ENCODE peak calls at places on chromosomes 11 and 22, in seven cellular contexts. F, Y, J, E, U, G and K are unnamed samples.

GRCh38 chr11:21180194-21180593 is 510.8 kb downstream of the NELL1 start:
- DNase-seq in F (no peak), Y (no peak), J (no peak), E (no peak), U (no peak), G (no peak), K (no peak)

GRCh38 chr11:10026514-10026913 is 267.5 kb downstream of the SBF2 start:
- DNase-seq in F (no peak), Y (no peak), J (no peak), E (no peak), U (peak; percentile 79), G (no peak), K (no peak)

GRCh38 chr11:94678236-94678635 is 89.9 kb upstream of the AMOTL1 start:
- DNase-seq in F (no peak), Y (no peak), J (no peak), E (no peak), U (no peak), G (no peak), K (no peak)

GRCh38 chr11:75280770-75281468 is 40.3 kb downstream of the TPBGL start:
- DNase-seq in F (no peak), Y (no peak), J (no peak), E (no peak), U (no peak), G (no peak), K (no peak)

GRCh38 chr22:43802897-43803495 is 9.1 kb downstream of the EFCAB6 start:
- DNase-seq in F (no peak), Y (no peak), J (no peak), E (no peak), U (no peak), G (no peak), K (no peak)

GRCh38 chr11:119615003-119615878 is 113.8 kb downstream of the NECTIN1 start:
- DNase-seq in F (no peak), Y (no peak), J (peak; percentile 16), E (no peak), U (peak; percentile 76), G (no peak), K (no peak)

GRCh38 chr11:69106124-69106811 is 49.5 kb upstream of the SMIM38 start:
- DNase-seq in F (no peak), Y (no peak), J (no peak), E (no peak), U (no peak), G (no peak), K (peak; percentile 63)

GRCh38 chr11:71255323-71255722 is 2.9 kb upstream of the SHANK2 start:
- DNase-seq in F (no peak), Y (no peak), J (no peak), E (no peak), U (no peak), G (no peak), K (no peak)

GRCh38 chr11:105718641-105719040 is 108.8 kb downstream of the GRIA4 start:
- DNase-seq in F (no peak), Y (no peak), J (no peak), E (no peak), U (no peak), G (no peak), K (no peak)

GRCh38 chr11:9703280-9703679 is 39.4 kb downstream of the SWAP70 start:
- DNase-seq in F (no peak), Y (no peak), J (no peak), E (no peak), U (no peak), G (no peak), K (no peak)

GRCh38 chr11:61803889-61804647 is 11.4 kb downstream of the FEN1 start:
- DNase-seq in F (no peak), Y (no peak), J (no peak), E (no peak), U (peak; percentile 65), G (no peak), K (no peak)

GRCh38 chr11:57458410-57459111 is 1.8 kb upstream of the RTN4RL2 start:
- DNase-seq in F (peak; percentile 61), Y (no peak), J (no peak), E (peak; percentile 36), U (no peak), G (no peak), K (peak; percentile 88)

GRCh38 chr11:1301220-1302000 is 8.0 kb downstream of the TOLLIP start:
- DNase-seq in F (no peak), Y (no peak), J (no peak), E (no peak), U (no peak), G (no peak), K (peak; percentile 43)

GRCh38 chr11:1389932-1390587 is at the start of gene BRSK2:
- DNase-seq in F (peak; percentile 36), Y (no peak), J (no peak), E (no peak), U (no peak), G (no peak), K (peak; percentile 87)

GRCh38 chr22:17773606-17774205 is 563 bp downstream of the BID start:
- DNase-seq in F (no peak), Y (peak; percentile 32), J (no peak), E (peak; percentile 67), U (no peak), G (no peak), K (peak; percentile 97)

GRCh38 chr11:112612283-112612849 is 348.9 kb upstream of the NCAM1 start:
- DNase-seq in F (no peak), Y (no peak), J (peak; percentile 6), E (no peak), U (peak; percentile 31), G (no peak), K (peak; percentile 72)

GRCh38 chr11:102560555-102561011 is 30.0 kb upstream of the MMP7 start:
- DNase-seq in F (no peak), Y (no peak), J (no peak), E (no peak), U (peak; percentile 57), G (no peak), K (no peak)

GRCh38 chr11:69650081-69650831 is 9.3 kb downstream of the CCND1 start:
- DNase-seq in F (no peak), Y (no peak), J (no peak), E (no peak), U (no peak), G (no peak), K (peak; percentile 33)

GRCh38 chr11:46120361-46120710 is 918 bp downstream of the PHF21A start:
- DNase-seq in F (peak; percentile 67), Y (no peak), J (no peak), E (no peak), U (no peak), G (no peak), K (peak; percentile 63)

GRCh38 chr11:113113801-113114451 is 152.7 kb downstream of the NCAM1 start:
- DNase-seq in F (no peak), Y (no peak), J (no peak), E (no peak), U (no peak), G (no peak), K (no peak)

GRCh38 chr11:76152086-76152658 is 54.1 kb downstream of the WNT11 start:
- DNase-seq in F (peak; percentile 89), Y (peak; percentile 63), J (peak; percentile 57), E (no peak), U (peak; percentile 78), G (peak; percentile 39), K (peak; percentile 95)

GRCh38 chr11:75733346-75734107 is 15.9 kb downstream of the MOGAT2 start:
- DNase-seq in F (no peak), Y (no peak), J (no peak), E (no peak), U (no peak), G (no peak), K (no peak)

GRCh38 chr22:32879550-32879949 is 78.0 kb downstream of the TIMP3 start:
- DNase-seq in F (no peak), Y (no peak), J (no peak), E (no peak), U (no peak), G (no peak), K (no peak)

GRCh38 chr22:49906799-49907290 is 11.4 kb downstream of the ALG12 start:
- DNase-seq in F (no peak), Y (no peak), J (no peak), E (no peak), U (no peak), G (no peak), K (no peak)

GRCh38 chr11:43735931-43736330 is 55.4 kb downstream of the HSD17B12 start:
- DNase-seq in F (no peak), Y (no peak), J (no peak), E (no peak), U (peak; percentile 36), G (no peak), K (no peak)

GRCh38 chr11:27397619-27398412 is 34.8 kb upstream of the CCDC34 start:
- DNase-seq in F (no peak), Y (no peak), J (no peak), E (no peak), U (no peak), G (no peak), K (no peak)

GRCh38 chr11:117830674-117831351 is 6.3 kb upstream of the FXYD2 start:
- DNase-seq in F (no peak), Y (no peak), J (no peak), E (no peak), U (no peak), G (no peak), K (peak; percentile 48)

GRCh38 chr11:71451596-71452353 is 1.2 kb upstream of the NADSYN1 start:
- DNase-seq in F (no peak), Y (no peak), J (no peak), E (no peak), U (no peak), G (no peak), K (peak; percentile 79)

GRCh38 chr22:46563381-46564083 is 26.1 kb upstream of the CELSR1 start:
- DNase-seq in F (peak; percentile 61), Y (peak; percentile 60), J (peak; percentile 57), E (peak; percentile 15), U (peak; percentile 62), G (peak; percentile 46), K (peak; percentile 95)

GRCh38 chr11:536841-537621 is at the start of gene LRRC56:
- DNase-seq in F (peak; percentile 84), Y (peak; percentile 88), J (peak; percentile 84), E (no peak), U (peak; percentile 77), G (peak; percentile 64), K (peak; percentile 99)